ENCODE peak calls at places on chromosomes 1 and 21, in eight cellular contexts. E, F, U, J, W, H, X and B are unnamed samples. For H3K4me1, the result is how much of the 10 kb centered on the place peaks cover.

GRCh38 chr1:220462756-220463155 is 65.2 kb upstream of the MARK1 start:
- DNase-seq in E (no peak), F (no peak), U (no peak), J (no peak), W (no peak), H (no peak), X (no peak), B (peak)

GRCh38 chr1:23792151-23792945 is 1.4 kb downstream of the LYPLA2 start:
- DNase-seq in E (no peak), F (no peak), U (no peak), J (no peak), W (no peak), H (no peak), X (no peak), B (no peak)

GRCh38 chr1:84225636-84226035 is 75.9 kb upstream of the SAMD13 start:
- DNase-seq in E (no peak), F (no peak), U (no peak), J (peak), W (no peak), H (no peak), X (no peak), B (no peak)

GRCh38 chr1:190754769-190755168 is 277.1 kb upstream of the BRINP3 start:
- DNase-seq in E (no peak), F (no peak), U (peak), J (peak), W (no peak), H (no peak), X (no peak), B (peak)

GRCh38 chr1:150127868-150128267 is 21.8 kb upstream of the PLEKHO1 start:
- DNase-seq in E (no peak), F (no peak), U (no peak), J (no peak), W (no peak), H (no peak), X (no peak), B (no peak)

GRCh38 chr1:43530483-43531452 is at the start of gene PTPRF:
- DNase-seq in E (no peak), F (peak), U (peak), J (peak), W (no peak), H (no peak), X (peak), B (peak)

GRCh38 chr1:152110365-152110859 is 4.8 kb downstream of the TCHH start:
- DNase-seq in E (no peak), F (no peak), U (peak), J (peak), W (no peak), H (no peak), X (peak), B (no peak)

GRCh38 chr21:31326478-31327247 is 17.4 kb downstream of the TIAM1 start:
- DNase-seq in E (no peak), F (no peak), U (no peak), J (no peak), W (no peak), H (no peak), X (no peak), B (no peak)

GRCh38 chr1:78432016-78432415 is 58.8 kb upstream of the PTGFR start:
- DNase-seq in E (no peak), F (no peak), U (no peak), J (no peak), W (no peak), H (no peak), X (no peak), B (no peak)

GRCh38 chr1:90198616-90199015 is 203.7 kb downstream of the ZNF326 start:
- DNase-seq in E (no peak), F (no peak), U (no peak), J (no peak), W (no peak), H (no peak), X (no peak), B (no peak)

GRCh38 chr1:150083907-150084306 is 16.3 kb downstream of the VPS45 start:
- DNase-seq in E (no peak), F (no peak), U (no peak), J (no peak), W (no peak), H (no peak), X (no peak), B (no peak)

GRCh38 chr1:23369335-23370013 is at the start of gene ZNF436:
- DNase-seq in E (peak), F (no peak), U (peak), J (peak), W (peak), H (no peak), X (peak), B (peak)

GRCh38 chr1:179031284-179031683 is 5.6 kb downstream of the FAM20B start:
- DNase-seq in E (no peak), F (no peak), U (no peak), J (no peak), W (no peak), H (no peak), X (no peak), B (no peak)

GRCh38 chr1:11109361-11109760 is 9.7 kb upstream of the EXOSC10 start:
- DNase-seq in E (no peak), F (no peak), U (no peak), J (no peak), W (no peak), H (no peak), X (no peak), B (no peak)

GRCh38 chr1:196407358-196408041 is 200.7 kb downstream of the KCNT2 start:
- DNase-seq in E (no peak), F (no peak), U (no peak), J (peak), W (no peak), H (no peak), X (no peak), B (peak)

GRCh38 chr1:10799726-10800125 is 3.3 kb upstream of the CASZ1 start:
- DNase-seq in E (no peak), F (no peak), U (no peak), J (no peak), W (no peak), H (no peak), X (no peak), B (no peak)

GRCh38 chr1:154142358-154142757 is 12.5 kb downstream of the NUP210L start:
- DNase-seq in E (no peak), F (no peak), U (no peak), J (no peak), W (no peak), H (no peak), X (no peak), B (no peak)

GRCh38 chr1:68078647-68079046 is 28.2 kb upstream of the DIRAS3 start:
- DNase-seq in E (no peak), F (no peak), U (no peak), J (no peak), W (no peak), H (no peak), X (no peak), B (no peak)

GRCh38 chr1:67590329-67590728 is 94.7 kb upstream of the GADD45A start:
- DNase-seq in E (no peak), F (no peak), U (no peak), J (peak), W (no peak), H (no peak), X (no peak), B (no peak)

GRCh38 chr1:197510691-197511378 is 242.8 kb downstream of the CRB1 start:
- DNase-seq in E (no peak), F (no peak), U (no peak), J (no peak), W (no peak), H (no peak), X (no peak), B (no peak)

DNA sequence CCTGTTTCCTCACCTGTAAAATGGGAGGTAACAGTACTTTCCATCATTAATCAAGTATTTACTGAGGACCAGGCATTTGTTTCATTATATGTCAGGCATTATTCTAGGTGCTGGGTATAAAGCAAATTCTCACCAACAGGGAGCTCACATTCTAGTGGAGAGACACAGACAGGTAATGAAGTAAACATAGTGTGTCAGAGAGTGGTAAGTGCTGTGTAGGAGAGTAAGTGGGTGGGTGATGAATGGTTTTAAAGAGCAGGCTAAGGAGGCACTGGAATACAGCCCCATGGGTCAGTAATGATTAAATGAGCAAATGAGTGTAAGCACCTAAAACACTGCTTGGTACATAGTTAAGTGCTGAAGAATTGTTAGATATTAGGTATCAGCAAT is 60.4 kb downstream of the DNTTIP2 start:
- DNase-seq in E (no peak), F (no peak), U (no peak), J (no peak), W (no peak), H (no peak), X (no peak), B (no peak)
- H3K27ac ChIP-seq in E (no peak), F (no peak), U (peak), J (no peak), W (no peak), H (no peak), X (peak), B (no peak)

GRCh38 chr21:29297483-29298347 is 1.0 kb upstream of the BACH1 start:
- DNase-seq in E (no peak), F (no peak), U (no peak), J (no peak), W (no peak), H (no peak), X (no peak), B (peak)
- H3K4me3 ChIP-seq in E (peak), F (peak), U (peak), J (peak), W (peak), H (peak), X (peak), B (peak)

DNA sequence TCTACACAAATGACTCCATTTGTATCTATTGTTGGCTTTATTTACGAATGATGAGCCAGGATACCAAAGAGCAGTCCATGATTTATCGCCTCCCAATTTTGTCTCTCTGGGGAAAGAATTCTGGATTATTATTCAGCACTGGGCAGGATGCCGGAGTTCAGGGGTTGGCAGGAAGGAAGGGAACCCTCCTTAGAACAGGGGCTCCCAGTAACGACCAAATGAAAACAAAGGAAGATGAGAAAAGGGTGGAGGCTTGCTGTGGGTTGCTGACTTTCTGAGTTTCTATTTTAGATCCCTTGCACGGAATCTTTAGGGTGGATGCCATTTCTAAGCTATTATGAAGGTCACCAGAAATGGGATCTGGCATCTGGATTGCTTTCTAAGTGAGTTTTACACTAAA is 231.3 kb upstream of the LYPLAL1 start:
- DNase-seq in E (peak), F (no peak), U (no peak), J (no peak), W (no peak), H (no peak), X (no peak), B (no peak)
- H3K4me1 ChIP-seq in E (under half), F (under half), U (under half), J (under half), W (under half), H (under half), X (under half), B (under half)

GRCh38 chr1:156060937-156061636 is at the start of gene RAB25:
- DNase-seq in E (no peak), F (no peak), U (peak), J (no peak), W (no peak), H (no peak), X (no peak), B (no peak)
- H3K27ac ChIP-seq in E (no peak), F (no peak), U (peak), J (no peak), W (peak), H (peak), X (no peak), B (no peak)

GRCh38 chr1:156659672-156659993 is 17.6 kb downstream of the NES start:
- DNase-seq in E (no peak), F (no peak), U (no peak), J (no peak), W (no peak), H (no peak), X (no peak), B (no peak)
- H3K4me3 ChIP-seq in E (no peak), F (peak), U (peak), J (no peak), W (no peak), H (peak), X (no peak), B (peak)

GRCh38 chr1:64167176-64167575 is 36.2 kb upstream of the UBE2U start:
- DNase-seq in E (no peak), F (no peak), U (no peak), J (peak), W (no peak), H (no peak), X (no peak), B (no peak)
- H3K4me1 ChIP-seq in E (under half), F (under half), U (under half), J (under half), W (under half), H (under half), X (under half), B (under half)

GRCh38 chr1:161176468-161177111 is 717 bp downstream of the B4GALT3 start:
- DNase-seq in E (no peak), F (no peak), U (no peak), J (no peak), W (no peak), H (no peak), X (no peak), B (no peak)
- H3K27ac ChIP-seq in E (peak), F (peak), U (peak), J (peak), W (peak), H (peak), X (peak), B (peak)

GRCh38 chr1:6446665-6447015 is 19.3 kb downstream of the TNFRSF25 start:
- DNase-seq in E (no peak), F (no peak), U (no peak), J (no peak), W (no peak), H (no peak), X (no peak), B (no peak)

GRCh38 chr1:6447818-6448748 is 17.9 kb downstream of the TNFRSF25 start:
- DNase-seq in E (no peak), F (peak), U (no peak), J (no peak), W (no peak), H (no peak), X (peak), B (no peak)

GRCh38 chr1:6445062-6445763 is 20.6 kb downstream of the ESPN start:
- DNase-seq in E (peak), F (no peak), U (no peak), J (peak), W (no peak), H (no peak), X (peak), B (no peak)

GRCh38 chr1:6448749-6449631 is 17.0 kb downstream of the TNFRSF25 start:
- DNase-seq in E (no peak), F (no peak), U (no peak), J (no peak), W (no peak), H (no peak), X (peak), B (peak)

DNA sequence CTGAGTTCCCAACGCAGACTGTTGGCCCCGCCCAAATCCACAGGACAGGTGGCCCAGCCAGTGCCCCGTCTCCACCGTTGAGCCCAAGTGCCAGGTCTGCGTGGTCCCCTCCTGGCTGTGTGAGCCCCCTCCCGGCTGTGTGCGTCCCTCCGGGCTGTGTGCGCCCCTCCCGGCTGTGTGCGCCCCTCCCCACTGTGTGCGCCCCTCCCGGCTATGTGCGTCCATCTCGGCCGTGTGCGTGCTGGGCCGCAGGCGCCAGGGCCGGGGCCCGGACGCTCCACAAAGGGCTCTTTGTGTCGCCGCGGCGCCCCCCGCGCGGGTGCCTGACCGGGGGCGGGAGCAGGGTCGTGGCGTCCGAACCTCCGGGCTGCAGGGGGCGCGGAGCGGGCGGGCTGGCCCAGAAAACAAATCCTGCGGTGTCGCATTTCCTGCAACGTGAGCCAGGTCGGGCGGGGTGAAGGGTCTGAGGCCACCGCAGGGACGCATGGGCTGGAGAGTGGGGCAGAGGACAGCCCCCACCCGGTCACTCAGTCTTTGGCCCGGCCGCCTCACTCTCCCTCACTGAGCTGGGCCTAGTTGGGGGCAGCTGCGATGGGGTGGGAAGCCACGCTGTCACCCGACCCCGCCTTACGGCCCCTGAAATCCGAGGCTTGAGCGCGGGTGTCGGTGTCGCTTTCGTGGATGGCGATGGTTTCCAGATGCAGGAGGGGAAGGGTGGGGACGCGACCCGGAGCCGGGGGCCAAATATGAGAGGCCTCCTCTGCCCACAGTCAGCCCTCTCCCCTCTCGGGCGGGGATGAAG is 18.8 kb downstream of the TNFRSF25 start:
- DNase-seq in E (no peak), F (no peak), U (no peak), J (no peak), W (no peak), H (no peak), X (no peak), B (no peak)
- H3K4me3 ChIP-seq in E (no peak), F (peak), U (no peak), J (no peak), W (peak), H (peak), X (peak), B (peak)

DNA sequence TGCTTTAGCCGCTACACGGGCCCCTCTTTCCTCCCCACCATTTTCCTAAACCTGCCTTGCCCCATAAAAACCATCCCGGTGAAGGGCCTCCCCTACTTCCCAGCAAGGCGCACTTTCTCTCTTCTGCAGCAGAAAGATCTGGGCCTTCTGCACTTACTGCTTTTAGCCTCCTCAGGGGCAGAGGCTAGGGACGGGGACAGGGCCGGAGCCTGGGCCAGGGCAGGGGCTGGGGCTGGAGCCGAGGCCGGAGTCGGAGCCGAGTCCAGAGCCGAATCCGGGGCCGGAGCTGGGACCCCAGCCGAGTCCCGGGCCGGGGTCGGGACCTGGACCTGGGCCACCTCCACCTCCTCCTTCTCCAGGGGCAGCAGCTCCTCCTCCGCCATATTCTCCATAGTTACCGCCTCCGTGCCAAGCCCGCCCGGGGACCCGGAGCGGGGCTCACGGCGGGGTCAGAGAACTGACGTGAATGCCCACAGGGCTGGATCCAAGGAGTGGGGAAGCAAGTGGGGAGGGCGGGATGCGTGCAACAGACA is 366 bp downstream of the TRMT1L start:
- DNase-seq in E (no peak), F (no peak), U (no peak), J (peak), W (peak), H (no peak), X (peak), B (peak)
- H3K4me1 ChIP-seq in E (under half), F (under half), U (under half), J (under half), W (under half), H (under half), X (under half), B (under half)